ENCODE peak calls at places on chromosomes 2 and 18, in five cellular contexts. E, T, H, G and J are unnamed samples.

GRCh38 chr18:48693625-48694262 is 154.9 kb downstream of the CTIF start:
- DNase-seq in G (peak; percentile 13), E (no peak), H (no peak), T (peak; percentile 38), J (no peak)

GRCh38 chr18:23071285-23071684 is 64.0 kb upstream of the CABLES1 start:
- DNase-seq in G (no peak), E (peak; percentile 33), T (no peak), H (peak; percentile 37), J (peak; percentile 14)

GRCh38 chr2:237980751-237981150 is 13.9 kb downstream of the UBE2F start:
- DNase-seq in H (no peak), G (no peak), T (no peak), E (no peak), J (no peak)

GRCh38 chr2:25039126-25039525 is 2.8 kb upstream of the EFR3B start:
- DNase-seq in E (no peak), G (no peak), H (no peak), T (no peak), J (no peak)

GRCh38 chr18:52288403-52289004 is 51.5 kb upstream of the DCC start:
- DNase-seq in G (no peak), H (no peak), T (no peak), E (no peak), J (no peak)

GRCh38 chr2:11930211-11930761 is 183.9 kb downstream of the LPIN1 start:
- DNase-seq in T (no peak), E (no peak), H (peak; percentile 35), G (no peak), J (no peak)

GRCh38 chr2:76295762-76296161 is 585.0 kb upstream of the GCFC2 start:
- DNase-seq in H (no peak), T (no peak), E (no peak), G (no peak), J (no peak)

GRCh38 chr18:74233933-74234325 is 57.8 kb downstream of the CYB5A start:
- DNase-seq in E (no peak), G (no peak), H (no peak), T (no peak), J (no peak)

GRCh38 chr2:8877332-8877731 is 39.9 kb upstream of the KIDINS220 start:
- DNase-seq in G (no peak), E (no peak), H (no peak), T (no peak), J (no peak)

GRCh38 chr2:118185210-118186109 is 97.2 kb downstream of the INSIG2 start:
- DNase-seq in E (no peak), G (peak; percentile 69), T (peak; percentile 65), H (peak; percentile 57), J (peak; percentile 58)

GRCh38 chr2:2939078-2939795 is 438.4 kb downstream of the EIPR1 start:
- DNase-seq in H (no peak), T (no peak), G (no peak), E (no peak), J (no peak)

GRCh38 chr2:153870308-153870707 is 1.4 kb upstream of the GALNT13 start:
- DNase-seq in G (no peak), H (no peak), E (no peak), T (no peak), J (no peak)

GRCh38 chr2:219475697-219476604 is 22.7 kb upstream of the GMPPA start:
- DNase-seq in T (peak; percentile 42), G (peak; percentile 73), H (peak; percentile 68), E (no peak), J (peak; percentile 40)

GRCh38 chr2:218343591-218343990 is 13.1 kb upstream of the CATIP start:
- DNase-seq in G (peak; percentile 75), T (peak; percentile 77), H (no peak), E (no peak), J (no peak)

GRCh38 chr2:198314559-198315153 is 510.3 kb downstream of the PLCL1 start:
- DNase-seq in T (no peak), H (no peak), G (peak; percentile 88), E (no peak), J (no peak)

GRCh38 chr18:54774971-54775665 is 53.2 kb upstream of the RAB27B start:
- DNase-seq in H (no peak), E (no peak), G (peak; percentile 34), T (peak; percentile 18), J (no peak)